ENCODE peak calls at places on chromosomes 4 and X, in eight cellular contexts. One of them, this sample, is unnamed.

GRCh38 chrX:51697397-51697796 is 12.9 kb upstream of the CENPVL1 start:
- DNase-seq in HS-5: no peak
- DNase-seq in central memory CD4-positive, alpha-beta T cell: no peak
- DNase-seq in H4: no peak
- DNase-seq in GM10248: no peak
- DNase-seq in activated T-helper 1 cell treated with anti-CD3 and anti-CD28 coated beads, Interleukin-2, amount 50 U/mL, for 16 hours: no peak
- DNase-seq in fibroblast of the conjunctiva: no peak
- DNase-seq in activated CD4-positive, alpha-beta T cell treated with anti-CD3 and anti-CD28 coated beads, Interleukin-2, amount 50 U/mL, for 24 hours: no peak
- DNase-seq in this sample: no peak

GRCh38 chrX:123698979-123699378 is 33.9 kb downstream of the THOC2 start:
- DNase-seq in activated CD4-positive, alpha-beta T cell treated with anti-CD3 and anti-CD28 coated beads, Interleukin-2, amount 50 U/mL, for 24 hours: no peak
- DNase-seq in fibroblast of the conjunctiva: peak; percentile 0
- DNase-seq in GM10248: no peak
- DNase-seq in H4: no peak
- DNase-seq in HS-5: no peak
- DNase-seq in central memory CD4-positive, alpha-beta T cell: no peak
- DNase-seq in activated T-helper 1 cell treated with anti-CD3 and anti-CD28 coated beads, Interleukin-2, amount 50 U/mL, for 16 hours: no peak
- DNase-seq in this sample: no peak

GRCh38 chrX:15674899-15675489 is 10.4 kb upstream of the CLTRN start:
- DNase-seq in GM10248: peak; percentile 84
- DNase-seq in fibroblast of the conjunctiva: peak; percentile 92
- DNase-seq in central memory CD4-positive, alpha-beta T cell: peak; percentile 97
- DNase-seq in HS-5: peak; percentile 70
- DNase-seq in activated CD4-positive, alpha-beta T cell treated with anti-CD3 and anti-CD28 coated beads, Interleukin-2, amount 50 U/mL, for 24 hours: peak; percentile 82
- DNase-seq in H4: peak; percentile 94
- DNase-seq in activated T-helper 1 cell treated with anti-CD3 and anti-CD28 coated beads, Interleukin-2, amount 50 U/mL, for 16 hours: peak; percentile 85
- DNase-seq in this sample: peak; percentile 91

GRCh38 chr4:687975-688694 is 816 bp downstream of the SLC49A3 start:
- DNase-seq in activated CD4-positive, alpha-beta T cell treated with anti-CD3 and anti-CD28 coated beads, Interleukin-2, amount 50 U/mL, for 24 hours: no peak
- DNase-seq in fibroblast of the conjunctiva: no peak
- DNase-seq in H4: no peak
- DNase-seq in GM10248: no peak
- DNase-seq in activated T-helper 1 cell treated with anti-CD3 and anti-CD28 coated beads, Interleukin-2, amount 50 U/mL, for 16 hours: no peak
- DNase-seq in HS-5: no peak
- DNase-seq in central memory CD4-positive, alpha-beta T cell: no peak
- DNase-seq in this sample: no peak

GRCh38 chrX:49186125-49187027 is at the start of gene PRICKLE3:
- DNase-seq in activated T-helper 1 cell treated with anti-CD3 and anti-CD28 coated beads, Interleukin-2, amount 50 U/mL, for 16 hours: peak; percentile 54
- DNase-seq in HS-5: no peak
- DNase-seq in activated CD4-positive, alpha-beta T cell treated with anti-CD3 and anti-CD28 coated beads, Interleukin-2, amount 50 U/mL, for 24 hours: peak; percentile 54
- DNase-seq in H4: no peak
- DNase-seq in fibroblast of the conjunctiva: no peak
- DNase-seq in GM10248: peak; percentile 82
- DNase-seq in central memory CD4-positive, alpha-beta T cell: peak; percentile 61
- DNase-seq in this sample: peak; percentile 24

GRCh38 chr4:134201216-134202098 is at the start of gene PABPC4L:
- DNase-seq in fibroblast of the conjunctiva: peak; percentile 34
- DNase-seq in central memory CD4-positive, alpha-beta T cell: no peak
- DNase-seq in activated CD4-positive, alpha-beta T cell treated with anti-CD3 and anti-CD28 coated beads, Interleukin-2, amount 50 U/mL, for 24 hours: no peak
- DNase-seq in H4: peak; percentile 24
- DNase-seq in activated T-helper 1 cell treated with anti-CD3 and anti-CD28 coated beads, Interleukin-2, amount 50 U/mL, for 16 hours: no peak
- DNase-seq in GM10248: no peak
- DNase-seq in HS-5: no peak
- DNase-seq in this sample: peak; percentile 50

GRCh38 chr4:174828845-174829701 is at the start of gene GLRA3:
- DNase-seq in HS-5: no peak
- DNase-seq in central memory CD4-positive, alpha-beta T cell: no peak
- DNase-seq in H4: no peak
- DNase-seq in activated CD4-positive, alpha-beta T cell treated with anti-CD3 and anti-CD28 coated beads, Interleukin-2, amount 50 U/mL, for 24 hours: no peak
- DNase-seq in activated T-helper 1 cell treated with anti-CD3 and anti-CD28 coated beads, Interleukin-2, amount 50 U/mL, for 16 hours: no peak
- DNase-seq in GM10248: peak; percentile 13
- DNase-seq in fibroblast of the conjunctiva: peak; percentile 0
- DNase-seq in this sample: no peak

GRCh38 chrX:101210630-101211029 is 9.0 kb upstream of the DRP2 start:
- DNase-seq in activated T-helper 1 cell treated with anti-CD3 and anti-CD28 coated beads, Interleukin-2, amount 50 U/mL, for 16 hours: no peak
- DNase-seq in fibroblast of the conjunctiva: no peak
- DNase-seq in HS-5: no peak
- DNase-seq in central memory CD4-positive, alpha-beta T cell: no peak
- DNase-seq in GM10248: no peak
- DNase-seq in activated CD4-positive, alpha-beta T cell treated with anti-CD3 and anti-CD28 coated beads, Interleukin-2, amount 50 U/mL, for 24 hours: no peak
- DNase-seq in H4: no peak
- DNase-seq in this sample: no peak

GRCh38 chr4:184331155-184331995 is 113.7 kb upstream of the ENPP6 start:
- DNase-seq in activated CD4-positive, alpha-beta T cell treated with anti-CD3 and anti-CD28 coated beads, Interleukin-2, amount 50 U/mL, for 24 hours: no peak
- DNase-seq in central memory CD4-positive, alpha-beta T cell: no peak
- DNase-seq in H4: no peak
- DNase-seq in activated T-helper 1 cell treated with anti-CD3 and anti-CD28 coated beads, Interleukin-2, amount 50 U/mL, for 16 hours: no peak
- DNase-seq in GM10248: no peak
- DNase-seq in HS-5: no peak
- DNase-seq in fibroblast of the conjunctiva: no peak
- DNase-seq in this sample: no peak

GRCh38 chr4:159105761-159106243 is 2.9 kb downstream of the RAPGEF2 start:
- DNase-seq in activated CD4-positive, alpha-beta T cell treated with anti-CD3 and anti-CD28 coated beads, Interleukin-2, amount 50 U/mL, for 24 hours: peak; percentile 10
- DNase-seq in H4: peak; percentile 8
- DNase-seq in central memory CD4-positive, alpha-beta T cell: no peak
- DNase-seq in activated T-helper 1 cell treated with anti-CD3 and anti-CD28 coated beads, Interleukin-2, amount 50 U/mL, for 16 hours: no peak
- DNase-seq in fibroblast of the conjunctiva: no peak
- DNase-seq in GM10248: peak; percentile 60
- DNase-seq in HS-5: no peak
- DNase-seq in this sample: no peak

GRCh38 chr4:77697860-77698599 is 92.4 kb downstream of the CXCL13 start:
- DNase-seq in fibroblast of the conjunctiva: peak; percentile 45
- DNase-seq in activated CD4-positive, alpha-beta T cell treated with anti-CD3 and anti-CD28 coated beads, Interleukin-2, amount 50 U/mL, for 24 hours: no peak
- DNase-seq in HS-5: peak; percentile 34
- DNase-seq in H4: peak; percentile 84
- DNase-seq in activated T-helper 1 cell treated with anti-CD3 and anti-CD28 coated beads, Interleukin-2, amount 50 U/mL, for 16 hours: no peak
- DNase-seq in central memory CD4-positive, alpha-beta T cell: no peak
- DNase-seq in GM10248: no peak
- DNase-seq in this sample: peak; percentile 30

This sample was measured in GM04504.